ENCODE peak calls at places on chromosomes 2 and 18, in eight cellular contexts. One of them, this sample, is unnamed.

GRCh38 chr2:80706951-80707350 is 402.4 kb upstream of the LRRTM1 start:
- DNase-seq in suprapubic skin: no peak
- DNase-seq in breast epithelium: no peak
- DNase-seq in right lobe of liver: no peak
- DNase-seq in tibial nerve: no peak
- DNase-seq in HCT116: no peak
- DNase-seq in heart left ventricle: no peak
- DNase-seq in stomach: no peak
- DNase-seq in this sample: no peak

GRCh38 chr18:68662779-68663178 is 52.1 kb downstream of the TMX3 start:
- DNase-seq in suprapubic skin: no peak
- DNase-seq in breast epithelium: no peak
- DNase-seq in right lobe of liver: no peak
- DNase-seq in tibial nerve: no peak
- DNase-seq in HCT116: no peak
- DNase-seq in heart left ventricle: no peak
- DNase-seq in stomach: no peak
- DNase-seq in this sample: no peak

GRCh38 chr2:233079953-233080835 is 20.1 kb downstream of the INPP5D start:
- DNase-seq in suprapubic skin: peak; percentile 67
- DNase-seq in breast epithelium: peak; percentile 17
- DNase-seq in right lobe of liver: no peak
- DNase-seq in tibial nerve: no peak
- DNase-seq in HCT116: no peak
- DNase-seq in heart left ventricle: no peak
- DNase-seq in stomach: no peak
- DNase-seq in this sample: no peak

GRCh38 chr2:61950133-61950560 is 44.7 kb downstream of the COMMD1 start:
- DNase-seq in suprapubic skin: no peak
- DNase-seq in breast epithelium: no peak
- DNase-seq in right lobe of liver: no peak
- DNase-seq in tibial nerve: no peak
- DNase-seq in HCT116: no peak
- DNase-seq in heart left ventricle: no peak
- DNase-seq in stomach: no peak
- DNase-seq in this sample: no peak

GRCh38 chr18:40414155-40414754 is 1540.8 kb upstream of the PIK3C3 start:
- DNase-seq in suprapubic skin: no peak
- DNase-seq in breast epithelium: no peak
- DNase-seq in right lobe of liver: no peak
- DNase-seq in tibial nerve: no peak
- DNase-seq in HCT116: no peak
- DNase-seq in heart left ventricle: no peak
- DNase-seq in stomach: no peak
- DNase-seq in this sample: no peak

GRCh38 chr2:24402242-24403092 is 42.1 kb upstream of the ITSN2 start:
- DNase-seq in suprapubic skin: no peak
- DNase-seq in breast epithelium: no peak
- DNase-seq in right lobe of liver: no peak
- DNase-seq in tibial nerve: no peak
- DNase-seq in HCT116: no peak
- DNase-seq in heart left ventricle: no peak
- DNase-seq in stomach: no peak
- DNase-seq in this sample: no peak

GRCh38 chr2:23803965-23804542 is 122.9 kb downstream of the ATAD2B start:
- DNase-seq in suprapubic skin: no peak
- DNase-seq in breast epithelium: no peak
- DNase-seq in right lobe of liver: peak; percentile 50
- DNase-seq in tibial nerve: no peak
- DNase-seq in HCT116: no peak
- DNase-seq in heart left ventricle: peak; percentile 49
- DNase-seq in stomach: peak; percentile 33
- DNase-seq in this sample: peak; percentile 45

GRCh38 chr2:238863749-238864206 is 15.9 kb downstream of the TWIST2 start:
- DNase-seq in suprapubic skin: peak; percentile 55
- DNase-seq in breast epithelium: no peak
- DNase-seq in right lobe of liver: no peak
- DNase-seq in tibial nerve: no peak
- DNase-seq in HCT116: no peak
- DNase-seq in heart left ventricle: no peak
- DNase-seq in stomach: no peak
- DNase-seq in this sample: no peak

GRCh38 chr2:21891191-21891590 is 767.4 kb downstream of the TDRD15 start:
- DNase-seq in suprapubic skin: no peak
- DNase-seq in breast epithelium: no peak
- DNase-seq in right lobe of liver: no peak
- DNase-seq in tibial nerve: no peak
- DNase-seq in HCT116: no peak
- DNase-seq in heart left ventricle: no peak
- DNase-seq in stomach: no peak
- DNase-seq in this sample: no peak

GRCh38 chr2:222722327-222722946 is 51.0 kb downstream of the MOGAT1 start:
- DNase-seq in suprapubic skin: no peak
- DNase-seq in breast epithelium: no peak
- DNase-seq in right lobe of liver: no peak
- DNase-seq in tibial nerve: no peak
- DNase-seq in HCT116: no peak
- DNase-seq in heart left ventricle: peak; percentile 52
- DNase-seq in stomach: no peak
- DNase-seq in this sample: no peak

GRCh38 chr2:194004590-194005206 is 1652.3 kb upstream of the SLC39A10 start:
- DNase-seq in suprapubic skin: no peak
- DNase-seq in breast epithelium: no peak
- DNase-seq in right lobe of liver: no peak
- DNase-seq in tibial nerve: no peak
- DNase-seq in HCT116: no peak
- DNase-seq in heart left ventricle: no peak
- DNase-seq in stomach: no peak
- DNase-seq in this sample: no peak

GRCh38 chr18:43514747-43515146 is 237.5 kb upstream of the SYT4 start:
- DNase-seq in suprapubic skin: no peak
- DNase-seq in breast epithelium: no peak
- DNase-seq in right lobe of liver: no peak
- DNase-seq in tibial nerve: no peak
- DNase-seq in HCT116: no peak
- DNase-seq in heart left ventricle: no peak
- DNase-seq in stomach: no peak
- DNase-seq in this sample: no peak

GRCh38 chr2:88860421-88861075 is 169.1 kb downstream of the RPIA start:
- DNase-seq in suprapubic skin: no peak
- DNase-seq in breast epithelium: no peak
- DNase-seq in right lobe of liver: no peak
- DNase-seq in tibial nerve: no peak
- DNase-seq in HCT116: no peak
- DNase-seq in heart left ventricle: no peak
- DNase-seq in stomach: no peak
- DNase-seq in this sample: no peak
- TF ChIP-seq POLR2A in suprapubic skin: no peak
- TF ChIP-seq POLR2A in breast epithelium: no peak
- TF ChIP-seq POLR2A in right lobe of liver: no peak
- TF ChIP-seq POLR2A in tibial nerve: no peak
- TF ChIP-seq POLR2A in HCT116: no peak
- TF ChIP-seq POLR2A in heart left ventricle: no peak
- TF ChIP-seq POLR2A in stomach: no peak
- TF ChIP-seq POLR2A in this sample: no peak

DNA sequence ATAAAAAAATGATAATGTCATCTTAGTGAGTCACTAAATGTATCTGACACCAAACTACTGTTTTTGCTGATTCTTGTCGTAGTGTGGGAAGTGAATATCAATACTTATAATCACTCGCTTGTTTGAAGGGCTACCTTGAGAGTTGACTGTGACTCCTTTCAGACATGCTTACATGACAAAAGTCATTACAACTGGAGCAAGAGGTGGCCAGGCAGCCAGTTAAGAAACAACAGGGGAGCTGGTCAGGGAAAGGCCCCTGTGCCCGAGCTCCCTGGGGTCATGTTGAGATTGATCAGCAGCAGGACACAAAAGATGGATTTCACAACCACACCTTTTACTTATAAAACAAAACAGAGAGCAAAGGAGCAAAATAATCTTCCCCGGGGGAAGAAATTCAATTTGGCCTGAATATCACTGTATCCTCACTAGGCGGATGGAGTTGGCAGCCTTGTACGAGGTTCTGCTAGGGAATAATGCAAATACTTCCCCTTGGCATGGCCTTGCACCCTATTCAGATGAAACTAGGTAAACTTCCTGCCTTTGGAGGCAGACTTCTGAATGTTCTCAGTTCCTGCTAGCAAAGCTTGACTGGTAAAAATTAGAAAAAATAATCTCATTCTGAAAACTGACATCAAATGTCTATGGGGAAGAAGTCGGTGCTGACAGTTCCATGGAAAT is 101.2 kb downstream of the DYNC1I2 start:
- DNase-seq in suprapubic skin: no peak
- DNase-seq in breast epithelium: no peak
- DNase-seq in right lobe of liver: no peak
- DNase-seq in tibial nerve: no peak
- DNase-seq in HCT116: no peak
- DNase-seq in heart left ventricle: no peak
- DNase-seq in stomach: peak; percentile 68
- DNase-seq in this sample: no peak
- H3K36me3 ChIP-seq in suprapubic skin: peaks cover 73% of the 10 kb centered on the region
- H3K36me3 ChIP-seq in breast epithelium: peaks cover 6% of the 10 kb centered on the region
- H3K36me3 ChIP-seq in right lobe of liver: no peaks in the 10 kb centered on the region
- H3K36me3 ChIP-seq in tibial nerve: peaks cover 95% of the 10 kb centered on the region
- H3K36me3 ChIP-seq in HCT116: peaks cover 7% of the 10 kb centered on the region
- H3K36me3 ChIP-seq in heart left ventricle: peaks cover 97% of the 10 kb centered on the region
- H3K36me3 ChIP-seq in stomach: peaks cover 90% of the 10 kb centered on the region
- H3K36me3 ChIP-seq in this sample: no peaks in the 10 kb centered on the region

GRCh38 chr18:2976733-2977132 is 36.2 kb downstream of the LPIN2 start:
- DNase-seq in suprapubic skin: no peak
- DNase-seq in breast epithelium: no peak
- DNase-seq in right lobe of liver: no peak
- DNase-seq in tibial nerve: no peak
- DNase-seq in HCT116: no peak
- DNase-seq in heart left ventricle: no peak
- DNase-seq in stomach: no peak
- DNase-seq in this sample: no peak

GRCh38 chr18:2978208-2978607 is 34.7 kb downstream of the LPIN2 start:
- DNase-seq in suprapubic skin: no peak
- DNase-seq in breast epithelium: no peak
- DNase-seq in right lobe of liver: no peak
- DNase-seq in tibial nerve: no peak
- DNase-seq in HCT116: no peak
- DNase-seq in heart left ventricle: no peak
- DNase-seq in stomach: no peak
- DNase-seq in this sample: no peak

GRCh38 chr18:2979871-2980606 is 32.9 kb downstream of the LPIN2 start:
- DNase-seq in suprapubic skin: no peak
- DNase-seq in breast epithelium: no peak
- DNase-seq in right lobe of liver: peak; percentile 44
- DNase-seq in tibial nerve: no peak
- DNase-seq in HCT116: no peak
- DNase-seq in heart left ventricle: no peak
- DNase-seq in stomach: no peak
- DNase-seq in this sample: no peak

GRCh38 chr18:2979027-2979570 is 33.8 kb downstream of the LPIN2 start:
- DNase-seq in suprapubic skin: no peak
- DNase-seq in breast epithelium: no peak
- DNase-seq in right lobe of liver: no peak
- DNase-seq in tibial nerve: no peak
- DNase-seq in HCT116: no peak
- DNase-seq in heart left ventricle: no peak
- DNase-seq in stomach: no peak
- DNase-seq in this sample: no peak

GRCh38 chr18:2978626-2979025 is 34.3 kb downstream of the LPIN2 start:
- DNase-seq in suprapubic skin: no peak
- DNase-seq in breast epithelium: no peak
- DNase-seq in right lobe of liver: no peak
- DNase-seq in tibial nerve: no peak
- DNase-seq in HCT116: no peak
- DNase-seq in heart left ventricle: no peak
- DNase-seq in stomach: no peak
- DNase-seq in this sample: no peak
- H3K4me3 ChIP-seq in suprapubic skin: no peak overlapping the region
- H3K4me3 ChIP-seq in breast epithelium: no peak overlapping the region
- H3K4me3 ChIP-seq in right lobe of liver: no peak overlapping the region
- H3K4me3 ChIP-seq in tibial nerve: no peak overlapping the region
- H3K4me3 ChIP-seq in HCT116: no peak overlapping the region
- H3K4me3 ChIP-seq in heart left ventricle: no peak overlapping the region
- H3K4me3 ChIP-seq in stomach: no peak overlapping the region
- H3K4me3 ChIP-seq in this sample: no peak overlapping the region

DNA sequence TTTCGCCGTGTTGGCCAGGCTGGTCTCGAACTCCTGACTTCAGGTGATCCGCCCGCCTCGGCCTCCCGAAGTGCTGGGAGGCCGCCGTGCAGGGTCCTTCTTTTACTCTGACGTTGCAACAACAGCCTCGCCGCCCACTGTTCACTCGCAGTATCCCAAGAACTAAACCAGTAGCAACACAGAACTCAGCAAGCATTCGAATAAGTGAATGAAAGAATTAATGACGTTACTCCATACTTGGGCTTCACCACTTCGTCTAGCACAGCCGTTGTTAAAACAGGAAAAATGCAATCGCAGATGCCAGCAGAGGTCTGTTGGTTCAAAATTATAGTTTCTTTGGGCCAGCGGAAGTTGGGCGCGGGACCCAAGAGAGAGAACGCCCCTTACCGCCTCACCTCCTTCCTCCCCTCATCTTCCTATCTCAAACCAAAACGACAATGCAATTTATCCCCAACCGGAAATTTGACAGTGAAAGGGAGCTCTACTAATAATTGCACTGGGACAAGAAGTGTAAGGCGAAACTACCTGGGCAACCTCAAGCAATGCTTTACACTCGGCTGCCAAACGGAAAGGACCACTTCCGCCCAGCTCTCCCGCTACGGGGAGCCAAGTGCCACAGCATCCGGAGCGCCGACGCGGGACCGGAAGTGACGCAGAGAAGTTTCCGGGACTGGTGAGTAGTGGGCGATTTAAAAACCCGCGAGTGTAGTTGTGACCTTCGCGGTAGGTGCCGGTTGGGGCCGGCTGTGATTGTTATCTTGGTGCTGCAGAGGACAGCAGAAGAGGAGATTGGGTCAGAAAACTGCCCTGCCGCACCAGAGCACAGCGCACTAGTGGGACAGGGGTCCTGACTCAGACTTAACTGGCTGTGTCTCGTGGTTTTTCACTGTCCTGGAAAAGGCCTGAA is at the start of the genes NIF3L1 and PPIL3:
- DNase-seq in suprapubic skin: peak; percentile 97
- DNase-seq in breast epithelium: peak; percentile 95
- DNase-seq in right lobe of liver: peak; percentile 96
- DNase-seq in tibial nerve: peak; percentile 93
- DNase-seq in HCT116: peak; percentile 99
- DNase-seq in heart left ventricle: peak; percentile 97
- DNase-seq in stomach: peak; percentile 97
- DNase-seq in this sample: peak; percentile 95
- TF ChIP-seq POLR2A in suprapubic skin: peak; percentile 29
- TF ChIP-seq POLR2A in breast epithelium: peak; percentile 44
- TF ChIP-seq POLR2A in right lobe of liver: peak; percentile 45
- TF ChIP-seq POLR2A in tibial nerve: peak; percentile 53
- TF ChIP-seq POLR2A in HCT116: peak; percentile 36
- TF ChIP-seq POLR2A in heart left ventricle: peak; percentile 48
- TF ChIP-seq POLR2A in stomach: no peak
- TF ChIP-seq POLR2A in this sample: peak; percentile 45

DNA sequence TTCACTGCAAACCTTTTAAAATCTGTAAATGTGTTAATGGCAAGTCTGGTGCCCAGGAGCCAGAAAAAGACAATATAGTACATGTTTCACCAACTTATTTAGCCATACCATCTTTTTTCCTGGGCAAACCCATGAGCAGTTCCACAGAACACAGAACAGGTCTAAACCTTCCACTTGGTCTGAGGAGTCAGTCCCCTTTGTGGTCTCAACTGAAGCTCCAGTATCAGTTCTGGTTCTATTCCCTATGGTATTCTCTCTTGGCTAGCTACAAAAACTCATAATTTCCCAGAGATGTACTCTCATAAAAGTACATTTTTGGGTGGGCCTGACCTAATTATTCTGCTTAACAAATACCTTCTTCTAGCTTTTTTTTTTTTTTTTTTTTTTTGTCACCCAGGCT is 31.2 kb downstream of the STK17B start:
- DNase-seq in suprapubic skin: no peak
- DNase-seq in breast epithelium: no peak
- DNase-seq in right lobe of liver: no peak
- DNase-seq in tibial nerve: no peak
- DNase-seq in HCT116: no peak
- DNase-seq in heart left ventricle: no peak
- DNase-seq in stomach: no peak
- DNase-seq in this sample: no peak
- H3K36me3 ChIP-seq in suprapubic skin: peaks cover 86% of the 10 kb centered on the region
- H3K36me3 ChIP-seq in breast epithelium: peaks cover 20% of the 10 kb centered on the region
- H3K36me3 ChIP-seq in right lobe of liver: no peaks in the 10 kb centered on the region
- H3K36me3 ChIP-seq in tibial nerve: peaks cover 72% of the 10 kb centered on the region
- H3K36me3 ChIP-seq in HCT116: peaks cover 5% of the 10 kb centered on the region
- H3K36me3 ChIP-seq in heart left ventricle: peaks cover 92% of the 10 kb centered on the region
- H3K36me3 ChIP-seq in stomach: peaks cover 89% of the 10 kb centered on the region
- H3K36me3 ChIP-seq in this sample: no peaks in the 10 kb centered on the region

This sample was measured in uterus.